ENCODE peak calls at places on chromosomes 7 and 10, in five cellular contexts. Z, U, O, R and V are unnamed samples.

GRCh38 chr10:106189254-106189653 is 975.3 kb downstream of the SORCS1 start:
- DNase-seq in R (peak; percentile 50), O (peak; percentile 1), Z (no peak), U (no peak), V (peak; percentile 38)

GRCh38 chr7:128406986-128407589 is 2.7 kb downstream of the IMPDH1 start:
- DNase-seq in R (peak; percentile 87), O (no peak), Z (no peak), U (no peak), V (no peak)

GRCh38 chr7:10888861-10889260 is 84.8 kb upstream of the PHF14 start:
- DNase-seq in Z (no peak), U (no peak), R (peak; percentile 83), O (no peak), V (no peak)

GRCh38 chr7:98286093-98286525 is 4.6 kb downstream of the BRI3 start:
- DNase-seq in O (peak; percentile 57), Z (peak; percentile 88), U (peak; percentile 24), R (peak; percentile 94), V (peak; percentile 85)

GRCh38 chr7:2109936-2110585 is 122.7 kb downstream of the MAD1L1 start:
- DNase-seq in R (peak; percentile 99), U (peak; percentile 30), O (peak; percentile 93), Z (no peak), V (peak; percentile 81)

GRCh38 chr10:104492349-104492940 is 138.8 kb downstream of the CFAP58 start:
- DNase-seq in Z (no peak), U (no peak), O (no peak), R (no peak), V (no peak)

GRCh38 chr7:139452948-139453672 is 30.4 kb downstream of the KLRG2 start:
- DNase-seq in O (peak; percentile 29), R (peak; percentile 94), U (no peak), Z (no peak), V (peak; percentile 41)

GRCh38 chr7:2195403-2196246 is 37.1 kb downstream of the MAD1L1 start:
- DNase-seq in O (no peak), R (peak; percentile 65), U (no peak), Z (no peak), V (no peak)

GRCh38 chr7:81526971-81527370 is 242.9 kb downstream of the HGF start:
- DNase-seq in O (no peak), Z (no peak), R (no peak), U (no peak), V (no peak)

GRCh38 chr10:26177341-26177740 is 39.2 kb upstream of the GAD2 start:
- DNase-seq in O (no peak), Z (no peak), R (peak; percentile 4), U (no peak), V (no peak)

GRCh38 chr7:120043250-120043649 is 229.7 kb upstream of the KCND2 start:
- DNase-seq in U (no peak), R (no peak), Z (no peak), O (no peak), V (no peak)

GRCh38 chr10:132468651-132469050 is 68.9 kb upstream of the INPP5A start:
- DNase-seq in U (no peak), O (no peak), Z (peak; percentile 48), R (peak; percentile 56), V (no peak)

GRCh38 chr10:59854571-59854970 is 51.8 kb downstream of the CCDC6 start:
- DNase-seq in Z (no peak), O (no peak), U (no peak), R (no peak), V (no peak)

GRCh38 chr7:155426543-155427410 is 31.2 kb upstream of the EN2 start:
- DNase-seq in U (no peak), Z (peak; percentile 57), R (no peak), O (no peak), V (no peak)

GRCh38 chr7:150983893-150984368 is 5.8 kb upstream of the KCNH2 start:
- DNase-seq in R (no peak), U (no peak), O (no peak), Z (no peak), V (peak; percentile 67)

GRCh38 chr10:59635502-59636290 is 74.0 kb downstream of the SLC16A9 start:
- DNase-seq in Z (no peak), R (no peak), U (no peak), O (no peak), V (no peak)

GRCh38 chr7:23422904-23423303 is 47.4 kb downstream of the IGF2BP3 start:
- DNase-seq in U (no peak), O (no peak), R (no peak), Z (no peak), V (no peak)
- H3K4me1 ChIP-seq in U (no peaks in the 10 kb centered on the region), O (no peaks in the 10 kb centered on the region), R (peaks cover 2% of the 10 kb centered on the region), Z (no peaks in the 10 kb centered on the region), V (peaks cover 6% of the 10 kb centered on the region)

GRCh38 chr10:71355886-71356285 is 36.8 kb downstream of the SLC29A3 start:
- DNase-seq in U (no peak), R (no peak), Z (no peak), O (no peak), V (no peak)
- H3K4me1 ChIP-seq in U (no peaks in the 10 kb centered on the region), R (peaks cover 6% of the 10 kb centered on the region), Z (no peaks in the 10 kb centered on the region), O (no peaks in the 10 kb centered on the region), V (peaks cover 6% of the 10 kb centered on the region)

GRCh38 chr10:74927701-74928100 is 101.3 kb downstream of the KAT6B start:
- DNase-seq in R (no peak), O (no peak), U (no peak), Z (no peak), V (no peak)

GRCh38 chr10:74929197-74929596 is 102.8 kb downstream of the KAT6B start:
- DNase-seq in R (no peak), Z (no peak), O (peak; percentile 78), U (no peak), V (peak; percentile 50)

GRCh38 chr10:74925716-74926115 is 99.3 kb downstream of the KAT6B start:
- DNase-seq in U (no peak), O (no peak), R (no peak), Z (no peak), V (no peak)

GRCh38 chr10:74928742-74929191 is 102.4 kb downstream of the KAT6B start:
- DNase-seq in R (no peak), O (peak; percentile 72), U (no peak), Z (no peak), V (peak; percentile 57)

GRCh38 chr10:74926791-74927585 is 100.6 kb downstream of the KAT6B start:
- DNase-seq in U (no peak), O (no peak), Z (no peak), R (no peak), V (no peak)
- H3K4me1 ChIP-seq in U (peaks cover 61% of the 10 kb centered on the region), O (peaks cover 29% of the 10 kb centered on the region), Z (peaks cover 10% of the 10 kb centered on the region), R (peaks cover 59% of the 10 kb centered on the region), V (peaks cover 63% of the 10 kb centered on the region)

GRCh38 chr7:114930829-114931655 is 9.1 kb downstream of the MDFIC start:
- DNase-seq in Z (no peak), U (no peak), R (no peak), O (peak; percentile 42), V (peak; percentile 74)

GRCh38 chr7:114931656-114932011 is 9.7 kb downstream of the MDFIC start:
- DNase-seq in U (peak; percentile 61), Z (no peak), R (no peak), O (no peak), V (no peak)

GRCh38 chr7:114934758-114935157 is 12.9 kb downstream of the MDFIC start:
- DNase-seq in O (no peak), Z (no peak), U (no peak), R (no peak), V (peak; percentile 76)

GRCh38 chr7:114934074-114934473 is 12.2 kb downstream of the MDFIC start:
- DNase-seq in O (no peak), U (no peak), R (no peak), Z (no peak), V (no peak)

GRCh38 chr7:114933665-114934064 is 11.8 kb downstream of the MDFIC start:
- DNase-seq in U (no peak), Z (no peak), O (no peak), R (no peak), V (no peak)
- H3K4me1 ChIP-seq in U (peaks cover 6% of the 10 kb centered on the region), Z (peaks cover 8% of the 10 kb centered on the region), O (peaks cover 9% of the 10 kb centered on the region), R (peaks cover 41% of the 10 kb centered on the region), V (peaks cover 85% of the 10 kb centered on the region)

DNA sequence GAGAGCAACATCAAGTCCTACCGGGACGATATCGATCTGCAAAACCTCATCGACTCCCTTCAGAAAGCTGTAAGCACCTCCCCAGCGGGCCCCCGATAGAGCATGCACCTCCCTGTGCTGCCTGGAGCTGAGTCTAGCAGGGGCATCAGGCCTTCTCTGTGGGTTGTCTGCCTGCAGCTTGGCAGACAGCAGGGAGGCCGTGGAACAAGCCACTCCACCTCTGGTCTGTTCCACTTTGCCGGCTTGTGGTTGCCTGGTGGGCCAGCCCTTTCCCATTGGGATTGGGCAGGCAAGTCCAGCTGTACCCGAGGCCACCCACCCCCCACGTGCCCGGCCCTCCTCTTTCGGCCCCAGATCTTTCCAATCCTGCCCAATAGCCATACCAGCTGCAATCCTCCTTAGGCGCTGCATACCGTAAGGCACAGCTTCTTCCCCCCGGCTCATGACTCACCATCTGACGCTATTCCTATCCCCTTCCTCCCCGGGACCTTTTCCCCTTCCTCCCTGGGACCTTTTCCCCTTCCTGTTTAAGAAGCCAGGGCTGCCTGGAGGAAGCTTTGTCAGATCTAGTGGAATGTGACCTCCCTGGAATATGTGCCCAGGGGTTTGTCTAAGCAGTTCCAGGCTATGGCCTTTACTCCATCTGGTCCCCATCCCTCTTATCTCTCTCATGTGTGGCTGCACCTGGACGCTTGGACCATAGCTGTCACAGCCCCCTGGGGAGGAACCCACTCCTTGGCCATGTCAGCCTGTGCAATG is 28.1 kb upstream of the SH2D4B start:
- DNase-seq in Z (peak; percentile 74), O (peak; percentile 86), R (peak; percentile 91), U (no peak), V (peak; percentile 82)
- H3K4me1 ChIP-seq in Z (no peaks in the 10 kb centered on the region), O (peaks cover 4% of the 10 kb centered on the region), R (peaks cover 27% of the 10 kb centered on the region), U (peaks cover 15% of the 10 kb centered on the region), V (peaks cover 51% of the 10 kb centered on the region)

GRCh38 chr10:84263716-84264115 is 18.9 kb downstream of the RGR start:
- DNase-seq in Z (no peak), R (no peak), O (no peak), U (no peak), V (no peak)
- H3K4me1 ChIP-seq in Z (no peaks in the 10 kb centered on the region), R (peaks cover 5% of the 10 kb centered on the region), O (no peaks in the 10 kb centered on the region), U (no peaks in the 10 kb centered on the region), V (no peaks in the 10 kb centered on the region)

DNA sequence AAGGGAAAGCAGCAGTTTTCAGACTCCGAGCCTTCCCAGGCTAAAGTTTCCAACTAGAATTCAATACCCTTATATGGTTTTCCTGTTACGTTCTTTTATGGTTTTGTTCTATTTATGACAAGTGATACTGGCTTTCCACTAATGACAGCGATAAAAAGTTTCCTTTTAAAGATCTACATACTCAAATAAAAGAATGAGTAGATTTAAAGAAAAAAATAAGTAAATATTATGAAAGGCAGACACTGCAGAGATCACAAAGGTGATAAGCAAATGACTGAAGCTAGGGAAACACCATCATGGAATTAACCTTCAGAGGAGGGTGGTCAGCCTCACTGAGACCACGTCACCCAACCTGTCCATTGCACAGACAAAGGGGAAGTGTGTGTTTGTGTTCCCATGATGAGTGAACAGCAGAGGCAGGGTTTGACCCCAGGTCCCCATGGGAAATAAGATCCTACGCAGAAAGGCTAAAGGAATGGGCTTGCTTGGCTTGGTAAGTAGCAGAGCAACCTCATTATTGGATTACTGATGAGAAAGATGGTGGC is 4.0 kb downstream of the VSIR start:
- DNase-seq in Z (no peak), U (no peak), O (no peak), R (peak; percentile 85), V (peak; percentile 32)
- H3K4me1 ChIP-seq in Z (no peaks in the 10 kb centered on the region), U (peaks cover 86% of the 10 kb centered on the region), O (peaks cover 63% of the 10 kb centered on the region), R (peaks cover 88% of the 10 kb centered on the region), V (peaks cover 94% of the 10 kb centered on the region)

GRCh38 chr10:74587109-74587508 is 239.3 kb upstream of the KAT6B start:
- DNase-seq in Z (no peak), U (no peak), O (no peak), R (no peak), V (no peak)
- H3K4me1 ChIP-seq in Z (no peaks in the 10 kb centered on the region), U (peaks cover 26% of the 10 kb centered on the region), O (peaks cover 8% of the 10 kb centered on the region), R (peaks cover 27% of the 10 kb centered on the region), V (peaks cover 35% of the 10 kb centered on the region)